ENCODE peak calls at places on chromosomes 2 and 18, in six cellular contexts. Q is CD8-positive, alpha-beta T cell; V is pancreas; Z is HepG2; W is thoracic aorta; U is psoas muscle. M is an unnamed sample. For H3K27me3, the result is how much of the 10 kb centered on the place peaks cover.

GRCh38 chr2:64784168-64785061 is 130.7 kb upstream of the SERTAD2 start:
- ATAC-seq in Q (no peak), V (no peak), Z (peak), W (no peak), U (no peak), M (no peak)

GRCh38 chr2:69893684-69894481 is at the start of gene SNRNP27:
- ATAC-seq in Q (peak), V (peak), Z (peak), W (peak), U (peak), M (peak)

GRCh38 chr18:32324173-32324572 is 134.3 kb downstream of the MEP1B start:
- ATAC-seq in Q (no peak), V (no peak), Z (no peak), W (no peak), U (peak), M (peak)

GRCh38 chr18:43596106-43596712 is 318.9 kb upstream of the SYT4 start:
- ATAC-seq in Q (no peak), V (peak), Z (peak), W (no peak), U (peak), M (no peak)

GRCh38 chr2:9388102-9388735 is 35.1 kb downstream of the ITGB1BP1 start:
- ATAC-seq in Q (no peak), V (no peak), Z (no peak), W (no peak), U (no peak), M (no peak)

GRCh38 chr2:179711375-179711774 is 150.0 kb downstream of the ZNF385B start:
- ATAC-seq in Q (no peak), V (no peak), Z (no peak), W (no peak), U (no peak), M (no peak)

GRCh38 chr2:186485871-186486650 is at the start of gene ZC3H15:
- ATAC-seq in Q (peak), V (peak), Z (peak), W (peak), U (peak), M (peak)

GRCh38 chr2:160721089-160722040 is 227.8 kb upstream of the RBMS1 start:
- ATAC-seq in Q (no peak), V (no peak), Z (no peak), W (no peak), U (no peak), M (no peak)

GRCh38 chr18:13264091-13264777 is 45.7 kb downstream of the LDLRAD4 start:
- ATAC-seq in Q (no peak), V (no peak), Z (no peak), W (no peak), U (no peak), M (peak)

GRCh38 chr2:163736433-163737168 is 793 bp upstream of the FIGN start:
- ATAC-seq in Q (no peak), V (peak), Z (peak), W (no peak), U (peak), M (peak)

GRCh38 chr2:124328397-124328796 is 303.3 kb downstream of the CNTNAP5 start:
- ATAC-seq in Q (no peak), V (no peak), Z (no peak), W (no peak), U (no peak), M (no peak)

GRCh38 chr2:43754180-43754579 is 19.7 kb upstream of the DYNC2LI1 start:
- ATAC-seq in Q (no peak), V (no peak), Z (no peak), W (no peak), U (peak), M (no peak)

GRCh38 chr18:50072146-50072545 is 122.8 kb downstream of the MYO5B start:
- ATAC-seq in Q (no peak), V (no peak), Z (peak), W (no peak), U (no peak), M (no peak)

GRCh38 chr2:24825883-24826800 is 32.9 kb downstream of the CENPO start:
- ATAC-seq in Q (no peak), V (no peak), Z (no peak), W (no peak), U (no peak), M (no peak)

GRCh38 chr2:45907592-45907991 is 256.1 kb downstream of the PRKCE start:
- ATAC-seq in Q (no peak), V (no peak), Z (no peak), W (no peak), U (no peak), M (no peak)

GRCh38 chr18:7908686-7909299 is 341.7 kb downstream of the PTPRM start:
- ATAC-seq in Q (no peak), V (no peak), Z (no peak), W (no peak), U (no peak), M (no peak)

GRCh38 chr2:112482309-112483046 is 522 bp downstream of the TTL start:
- ATAC-seq in Q (peak), V (peak), Z (peak), W (no peak), U (peak), M (peak)

GRCh38 chr2:30782124-30782523 is 25.1 kb downstream of the CAPN13 start:
- ATAC-seq in Q (no peak), V (no peak), Z (no peak), W (no peak), U (peak), M (no peak)

GRCh38 chr2:239735131-239735828 is 289.9 kb downstream of the NDUFA10 start:
- ATAC-seq in Q (no peak), V (no peak), Z (peak), W (no peak), U (peak), M (peak)

GRCh38 chr2:164288235-164288634 is 333.0 kb downstream of the GRB14 start:
- ATAC-seq in Q (no peak), V (no peak), Z (no peak), W (no peak), U (no peak), M (no peak)

GRCh38 chr2:150732491-150732890 is 245.0 kb upstream of the RND3 start:
- ATAC-seq in Q (no peak), V (no peak), Z (no peak), W (no peak), U (no peak), M (no peak)

GRCh38 chr2:6724572-6725140 is 141.1 kb downstream of the CMPK2 start:
- ATAC-seq in Q (no peak), V (no peak), Z (no peak), W (no peak), U (peak), M (no peak)

GRCh38 chr2:235149240-235149641 is 197.4 kb downstream of the SH3BP4 start:
- ATAC-seq in Q (no peak), V (peak), Z (no peak), W (no peak), U (no peak), M (no peak)
- H3K27me3 ChIP-seq in Q (under half), V (under half), Z (under half), W (under half), U (under half), M (under half)

DNA sequence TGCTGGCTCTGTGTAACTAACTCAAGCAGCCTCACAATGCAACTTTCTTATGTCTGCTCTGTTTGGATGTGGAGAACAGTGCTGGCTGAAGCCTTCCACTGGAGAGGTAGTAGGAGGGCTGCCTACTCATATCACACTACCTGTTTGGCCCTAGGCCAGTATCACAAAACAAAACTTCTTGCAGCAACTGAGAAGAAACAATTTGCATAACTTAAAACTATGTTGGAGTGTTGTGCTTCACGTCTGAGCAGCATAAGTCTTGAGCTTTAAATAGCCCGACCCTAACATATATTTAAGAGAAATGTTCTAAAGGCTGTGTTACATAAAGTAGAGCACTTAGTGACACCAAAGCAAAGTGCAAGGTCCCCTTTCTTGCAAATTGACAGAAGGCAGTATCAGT is 204.9 kb upstream of the ACVR2A start:
- ATAC-seq in Q (no peak), V (peak), Z (no peak), W (no peak), U (no peak), M (no peak)
- H3K4me3 ChIP-seq in Q (no peak), V (no peak), Z (no peak), W (no peak), U (no peak), M (no peak)

GRCh38 chr2:116440104-116440653 is 1374.3 kb upstream of the DDX18 start:
- ATAC-seq in Q (no peak), V (no peak), Z (no peak), W (no peak), U (no peak), M (no peak)

DNA sequence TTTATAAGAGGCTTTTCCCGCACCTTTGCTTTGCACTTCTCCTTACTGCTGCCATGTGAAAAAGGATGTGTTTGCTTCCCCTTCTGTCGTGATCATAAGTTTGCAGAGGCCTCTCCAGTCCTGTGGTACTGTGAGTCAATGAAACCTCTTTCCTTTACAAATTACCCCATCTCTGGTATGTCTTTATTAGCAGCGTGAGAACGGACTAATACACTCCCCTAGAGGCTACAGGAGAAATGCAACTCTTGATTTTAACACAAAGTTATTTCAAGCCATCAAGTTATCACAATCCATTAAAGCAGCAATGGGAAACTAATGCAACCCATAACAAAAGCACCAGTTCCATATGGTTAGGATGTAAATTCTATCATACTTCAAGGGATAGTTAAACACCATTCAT is 1378.8 kb upstream of the DDX18 start:
- ATAC-seq in Q (no peak), V (no peak), Z (no peak), W (no peak), U (no peak), M (no peak)
- TF ChIP-seq CTCF in Q (no peak), V (no peak), Z (no peak), W (no peak), U (no peak), M (no peak)

GRCh38 chr2:27290571-27290970 is 8.3 kb downstream of the TRIM54 start:
- ATAC-seq in Q (no peak), V (no peak), Z (no peak), W (no peak), U (no peak), M (no peak)
- H3K27me3 ChIP-seq in Q (under half), V (under half), Z (under half), W (under half), U (under half), M (under half)

GRCh38 chr2:157661776-157662175 is 33.1 kb upstream of the ACVR1C start:
- ATAC-seq in Q (no peak), V (no peak), Z (no peak), W (no peak), U (no peak), M (no peak)
- H3K4me3 ChIP-seq in Q (no peak), V (no peak), Z (no peak), W (no peak), U (no peak), M (no peak)

GRCh38 chr18:46182633-46183401 is 78.6 kb downstream of the HAUS1 start:
- ATAC-seq in Q (no peak), V (peak), Z (no peak), W (no peak), U (peak), M (no peak)
- TF ChIP-seq CTCF in Q (no peak), V (no peak), Z (no peak), W (no peak), U (no peak), M (no peak)

GRCh38 chr2:106153781-106154180 is 40.3 kb downstream of the UXS1 start:
- ATAC-seq in Q (no peak), V (no peak), Z (no peak), W (no peak), U (no peak), M (no peak)
- H3K27me3 ChIP-seq in Q (under half), V (under half), Z (under half), W (under half), U (under half), M (under half)

GRCh38 chr2:201126308-201127127 is 10.6 kb downstream of the CFLAR start:
- ATAC-seq in Q (no peak), V (peak), Z (no peak), W (no peak), U (no peak), M (peak)

GRCh38 chr2:201118957-201119848 is 3.2 kb downstream of the CFLAR start:
- ATAC-seq in Q (no peak), V (peak), Z (peak), W (no peak), U (no peak), M (no peak)

GRCh38 chr2:201118121-201118956 is 2.4 kb downstream of the CFLAR start:
- ATAC-seq in Q (peak), V (peak), Z (peak), W (peak), U (peak), M (peak)

GRCh38 chr2:201120500-201120899 is 4.5 kb downstream of the CFLAR start:
- ATAC-seq in Q (no peak), V (no peak), Z (no peak), W (no peak), U (no peak), M (no peak)

DNA sequence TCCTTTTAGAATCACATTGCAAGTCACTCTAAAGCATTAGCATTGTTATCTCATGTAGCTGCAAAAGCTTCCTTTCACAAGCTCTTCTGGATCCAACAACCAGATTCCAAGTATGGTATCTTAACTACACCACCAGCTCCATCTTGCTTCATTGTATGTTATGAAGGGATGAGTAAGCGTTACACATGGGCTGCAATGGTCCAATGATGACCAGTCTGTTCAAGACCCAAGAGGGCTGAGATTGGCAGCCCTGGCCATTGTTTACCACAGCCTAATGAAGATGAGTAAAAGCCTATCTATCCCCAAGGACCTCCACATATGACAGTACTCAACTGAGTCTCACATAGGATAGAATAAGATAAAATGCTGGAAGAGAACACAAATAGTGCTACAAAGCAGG is 6.3 kb downstream of the CFLAR start:
- ATAC-seq in Q (no peak), V (no peak), Z (no peak), W (no peak), U (peak), M (no peak)
- H3K4me3 ChIP-seq in Q (no peak), V (no peak), Z (no peak), W (peak), U (peak), M (peak)